ENCODE peak calls at places on chromosomes 13 and 19, in four cellular contexts. One of them, this sample, is unnamed.

GRCh38 chr19:2798733-2799132 is 13.4 kb downstream of the THOP1 start:
- DNase-seq in activated naive CD8-positive, alpha-beta T cell treated with anti-CD3 and anti-CD28 coated beads for 36 hours: no peak
- DNase-seq in renal cortical epithelial cell: no peak
- DNase-seq in AG08395: peak; percentile 59
- DNase-seq in this sample: no peak

GRCh38 chr19:2309734-2310362 is 1.9 kb upstream of the LINGO3 start:
- DNase-seq in activated naive CD8-positive, alpha-beta T cell treated with anti-CD3 and anti-CD28 coated beads for 36 hours: no peak
- DNase-seq in renal cortical epithelial cell: no peak
- DNase-seq in AG08395: no peak
- DNase-seq in this sample: no peak

GRCh38 chr19:33876192-33876591 is 79.5 kb downstream of the KCTD15 start:
- DNase-seq in activated naive CD8-positive, alpha-beta T cell treated with anti-CD3 and anti-CD28 coated beads for 36 hours: no peak
- DNase-seq in renal cortical epithelial cell: no peak
- DNase-seq in AG08395: no peak
- DNase-seq in this sample: no peak

GRCh38 chr13:34748078-34748477 is 194.0 kb upstream of the NBEA start:
- DNase-seq in activated naive CD8-positive, alpha-beta T cell treated with anti-CD3 and anti-CD28 coated beads for 36 hours: no peak
- DNase-seq in renal cortical epithelial cell: peak; percentile 90
- DNase-seq in AG08395: peak; percentile 51
- DNase-seq in this sample: no peak

GRCh38 chr19:8890260-8890659 is 58.1 kb downstream of the MBD3L1 start:
- DNase-seq in activated naive CD8-positive, alpha-beta T cell treated with anti-CD3 and anti-CD28 coated beads for 36 hours: no peak
- DNase-seq in renal cortical epithelial cell: no peak
- DNase-seq in AG08395: no peak
- DNase-seq in this sample: no peak

GRCh38 chr19:35013047-35013819 is 13.1 kb downstream of the GRAMD1A start:
- DNase-seq in activated naive CD8-positive, alpha-beta T cell treated with anti-CD3 and anti-CD28 coated beads for 36 hours: peak; percentile 84
- DNase-seq in renal cortical epithelial cell: no peak
- DNase-seq in AG08395: peak; percentile 81
- DNase-seq in this sample: peak; percentile 86

GRCh38 chr13:100646030-100646673 is 28.4 kb downstream of the TMTC4 start:
- DNase-seq in activated naive CD8-positive, alpha-beta T cell treated with anti-CD3 and anti-CD28 coated beads for 36 hours: no peak
- DNase-seq in renal cortical epithelial cell: peak; percentile 47
- DNase-seq in AG08395: peak; percentile 43
- DNase-seq in this sample: peak; percentile 25

GRCh38 chr19:35479278-35479677 is 11.0 kb downstream of the KRTDAP start:
- DNase-seq in activated naive CD8-positive, alpha-beta T cell treated with anti-CD3 and anti-CD28 coated beads for 36 hours: no peak
- DNase-seq in renal cortical epithelial cell: no peak
- DNase-seq in AG08395: no peak
- DNase-seq in this sample: no peak

GRCh38 chr19:36008336-36008978 is at the start of gene SYNE4:
- DNase-seq in activated naive CD8-positive, alpha-beta T cell treated with anti-CD3 and anti-CD28 coated beads for 36 hours: no peak
- DNase-seq in renal cortical epithelial cell: no peak
- DNase-seq in AG08395: no peak
- DNase-seq in this sample: no peak

GRCh38 chr19:50458396-50459066 is 17.8 kb upstream of the EMC10 start:
- DNase-seq in activated naive CD8-positive, alpha-beta T cell treated with anti-CD3 and anti-CD28 coated beads for 36 hours: no peak
- DNase-seq in renal cortical epithelial cell: no peak
- DNase-seq in AG08395: peak; percentile 24
- DNase-seq in this sample: peak; percentile 49

GRCh38 chr13:24997367-24997967 is 98.5 kb upstream of the PABPC3 start:
- DNase-seq in activated naive CD8-positive, alpha-beta T cell treated with anti-CD3 and anti-CD28 coated beads for 36 hours: no peak
- DNase-seq in renal cortical epithelial cell: peak; percentile 33
- DNase-seq in AG08395: peak; percentile 21
- DNase-seq in this sample: peak; percentile 14

GRCh38 chr13:86714495-86714894 is 915.3 kb upstream of the SLITRK6 start:
- DNase-seq in activated naive CD8-positive, alpha-beta T cell treated with anti-CD3 and anti-CD28 coated beads for 36 hours: no peak
- DNase-seq in renal cortical epithelial cell: no peak
- DNase-seq in AG08395: no peak
- DNase-seq in this sample: no peak

GRCh38 chr19:42199440-42200115 is 17.9 kb downstream of the DEDD2 start:
- DNase-seq in activated naive CD8-positive, alpha-beta T cell treated with anti-CD3 and anti-CD28 coated beads for 36 hours: peak; percentile 73
- DNase-seq in renal cortical epithelial cell: no peak
- DNase-seq in AG08395: no peak
- DNase-seq in this sample: no peak

GRCh38 chr19:7844405-7844804 is 14.4 kb downstream of the EVI5L start:
- DNase-seq in activated naive CD8-positive, alpha-beta T cell treated with anti-CD3 and anti-CD28 coated beads for 36 hours: no peak
- DNase-seq in renal cortical epithelial cell: no peak
- DNase-seq in AG08395: no peak
- DNase-seq in this sample: no peak

This sample was measured in hepatic stellate cell.